ENCODE peak calls at places on chromosomes 4 and X, in four cellular contexts. One of them, this sample, is unnamed.

GRCh38 chr4:3224971-3225850 is 23.7 kb upstream of the MSANTD1 start:
- DNase-seq in WTC11: no peak
- DNase-seq in MM.1S: no peak
- DNase-seq in HFF-Myc: no peak
- DNase-seq in this sample: no peak

GRCh38 chrX:63560601-63561218 is 209.6 kb upstream of the SPIN4 start:
- DNase-seq in WTC11: peak; percentile 62
- DNase-seq in HFF-Myc: peak; percentile 33
- DNase-seq in MM.1S: peak; percentile 75
- DNase-seq in this sample: peak; percentile 62

GRCh38 chr4:83851261-83852084 is 315.6 kb downstream of the GPAT3 start:
- DNase-seq in WTC11: peak; percentile 62
- DNase-seq in MM.1S: no peak
- DNase-seq in HFF-Myc: no peak
- DNase-seq in this sample: no peak

GRCh38 chrX:107683124-107683895 is 55.0 kb downstream of the PRPS1 start:
- DNase-seq in HFF-Myc: no peak
- DNase-seq in WTC11: no peak
- DNase-seq in MM.1S: no peak
- DNase-seq in this sample: no peak

GRCh38 chr4:102633100-102633499 is 127.7 kb downstream of the MANBA start:
- DNase-seq in WTC11: no peak
- DNase-seq in MM.1S: no peak
- DNase-seq in HFF-Myc: no peak
- DNase-seq in this sample: no peak

GRCh38 chr4:108706289-108706688 is 55.9 kb downstream of the OSTC start:
- DNase-seq in MM.1S: no peak
- DNase-seq in HFF-Myc: no peak
- DNase-seq in WTC11: no peak
- DNase-seq in this sample: no peak

GRCh38 chr4:173334891-173335754 is 965 bp upstream of the HMGB2 start:
- DNase-seq in HFF-Myc: peak; percentile 79
- DNase-seq in WTC11: peak; percentile 87
- DNase-seq in MM.1S: peak; percentile 85
- DNase-seq in this sample: peak; percentile 82

GRCh38 chr4:36651253-36651652 is 369.8 kb downstream of the DTHD1 start:
- DNase-seq in WTC11: no peak
- DNase-seq in HFF-Myc: no peak
- DNase-seq in MM.1S: peak; percentile 41
- DNase-seq in this sample: no peak

GRCh38 chr4:81523672-81524436 is 52.1 kb upstream of the RASGEF1B start:
- DNase-seq in WTC11: no peak
- DNase-seq in MM.1S: no peak
- DNase-seq in HFF-Myc: no peak
- DNase-seq in this sample: no peak

GRCh38 chrX:22383988-22384387 is 111.3 kb downstream of the CBLL2 start:
- DNase-seq in WTC11: peak; percentile 16
- DNase-seq in MM.1S: no peak
- DNase-seq in HFF-Myc: no peak
- DNase-seq in this sample: no peak

GRCh38 chr4:5707366-5708133 is 809 bp downstream of the EVC2 start:
- DNase-seq in HFF-Myc: no peak
- DNase-seq in WTC11: no peak
- DNase-seq in MM.1S: no peak
- DNase-seq in this sample: no peak

GRCh38 chr4:150018257-150018656 is 60.0 kb upstream of the DCLK2 start:
- DNase-seq in HFF-Myc: no peak
- DNase-seq in MM.1S: no peak
- DNase-seq in WTC11: no peak
- DNase-seq in this sample: no peak

GRCh38 chr4:109749388-109750082 is 19.7 kb upstream of the PLA2G12A start:
- DNase-seq in HFF-Myc: no peak
- DNase-seq in MM.1S: no peak
- DNase-seq in WTC11: no peak
- DNase-seq in this sample: no peak

GRCh38 chr4:77104405-77105292 is 28.9 kb upstream of the CCNI start:
- DNase-seq in WTC11: no peak
- DNase-seq in MM.1S: no peak
- DNase-seq in HFF-Myc: no peak
- DNase-seq in this sample: no peak

GRCh38 chr4:185771696-185772390 is 40.2 kb downstream of the SORBS2 start:
- DNase-seq in WTC11: no peak
- DNase-seq in HFF-Myc: no peak
- DNase-seq in MM.1S: no peak
- DNase-seq in this sample: no peak

GRCh38 chr4:84956014-84956413 is 10.5 kb downstream of the WDFY3 start:
- DNase-seq in HFF-Myc: no peak
- DNase-seq in WTC11: no peak
- DNase-seq in MM.1S: no peak
- DNase-seq in this sample: no peak

GRCh38 chr4:174273960-174274359 is 9.5 kb downstream of the FBXO8 start:
- DNase-seq in WTC11: no peak
- DNase-seq in MM.1S: no peak
- DNase-seq in HFF-Myc: no peak
- DNase-seq in this sample: no peak

GRCh38 chr4:108270466-108271450 is 102.0 kb upstream of the LEF1 start:
- DNase-seq in MM.1S: peak; percentile 28
- DNase-seq in WTC11: no peak
- DNase-seq in HFF-Myc: peak; percentile 75
- DNase-seq in this sample: no peak

GRCh38 chrX:12978205-12979010 is 3.5 kb downstream of the TMSB4X start:
- DNase-seq in WTC11: peak; percentile 26
- DNase-seq in HFF-Myc: no peak
- DNase-seq in MM.1S: peak; percentile 86
- DNase-seq in this sample: peak; percentile 45

GRCh38 chr4:113958766-113959540 is 20.5 kb downstream of the ARSJ start:
- DNase-seq in WTC11: no peak
- DNase-seq in HFF-Myc: peak; percentile 97
- DNase-seq in MM.1S: no peak
- DNase-seq in this sample: peak; percentile 82

GRCh38 chrX:84188320-84188834 is 378 bp upstream of the RPS6KA6 start:
- DNase-seq in MM.1S: peak; percentile 65
- DNase-seq in WTC11: peak; percentile 48
- DNase-seq in HFF-Myc: peak; percentile 11
- DNase-seq in this sample: no peak

GRCh38 chr4:122481766-122482405 is 25.4 kb upstream of the IL2 start:
- DNase-seq in MM.1S: no peak
- DNase-seq in WTC11: no peak
- DNase-seq in HFF-Myc: no peak
- DNase-seq in this sample: no peak

GRCh38 chrX:63350551-63350950 is 581 bp downstream of the SPIN4 start:
- DNase-seq in WTC11: no peak
- DNase-seq in HFF-Myc: peak; percentile 4
- DNase-seq in MM.1S: peak; percentile 13
- DNase-seq in this sample: no peak

GRCh38 chrX:46251755-46252154 is 293.5 kb downstream of the ZNF674 start:
- DNase-seq in MM.1S: no peak
- DNase-seq in HFF-Myc: peak; percentile 12
- DNase-seq in WTC11: no peak
- DNase-seq in this sample: no peak